ENCODE peak calls at places on chromosomes 4 and X, in four cellular contexts. A, R, L and T are unnamed samples.

GRCh38 chrX:15786930-15787329 is 3.4 kb upstream of the ZRSR2 start:
- DNase-seq in A (no peak), R (no peak), L (no peak), T (no peak)

GRCh38 chrX:154775611-154776349 is 13.1 kb downstream of the DKC1 start:
- DNase-seq in A (no peak), R (no peak), L (no peak), T (no peak)

GRCh38 chrX:151175283-151176062 is 911 bp upstream of the GPR50 start:
- DNase-seq in A (no peak), R (no peak), L (no peak), T (no peak)

GRCh38 chr4:97038146-97038516 is 1105.1 kb downstream of the STPG2 start:
- DNase-seq in A (no peak), R (no peak), L (no peak), T (no peak)

GRCh38 chr4:150816491-150816890 is 198.6 kb downstream of the LRBA start:
- DNase-seq in A (no peak), R (no peak), L (no peak), T (no peak)

GRCh38 chr4:10625130-10625529 is 59.4 kb downstream of the CLNK start:
- DNase-seq in A (no peak), R (no peak), L (no peak), T (no peak)

GRCh38 chrX:13360146-13360545 is 40.3 kb upstream of the ATXN3L start:
- DNase-seq in A (no peak), R (no peak), L (no peak), T (no peak)

GRCh38 chr4:64230709-64231310 is 178.4 kb downstream of the TECRL start:
- DNase-seq in A (no peak), R (no peak), L (no peak), T (no peak)

GRCh38 chrX:103847174-103847870 is 15.3 kb upstream of the RAB9B start:
- DNase-seq in A (no peak), R (no peak), L (no peak), T (no peak)

GRCh38 chr4:156971623-156972369 is at the start of gene PDGFC:
- DNase-seq in A (peak), R (peak), L (peak), T (peak)

GRCh38 chr4:18691431-18692200 is 670.1 kb upstream of the LCORL start:
- DNase-seq in A (no peak), R (no peak), L (no peak), T (peak)

GRCh38 chr4:70382691-70383181 is at the start of gene SMR3B:
- DNase-seq in A (no peak), R (no peak), L (no peak), T (no peak)

GRCh38 chrX:87518504-87518903 is 902 bp downstream of the KLHL4 start:
- DNase-seq in A (no peak), R (no peak), L (no peak), T (no peak)

GRCh38 chr4:157170321-157170720 is 50.2 kb upstream of the GRIA2 start:
- DNase-seq in A (no peak), R (no peak), L (no peak), T (no peak)

GRCh38 chr4:68708566-68708965 is 38.1 kb upstream of the UGT2B15 start:
- DNase-seq in A (no peak), R (no peak), L (no peak), T (no peak)

GRCh38 chr4:15396157-15396800 is 31.6 kb upstream of the C1QTNF7 start:
- DNase-seq in A (peak), R (no peak), L (peak), T (peak)

GRCh38 chr4:159071178-159071968 is 31.5 kb upstream of the RAPGEF2 start:
- DNase-seq in A (no peak), R (no peak), L (no peak), T (no peak)

GRCh38 chrX:112841114-112841819 is 636 bp upstream of the AMOT start:
- DNase-seq in A (peak), R (peak), L (peak), T (peak)

GRCh38 chr4:173990126-173990878 is 293.2 kb downstream of the FBXO8 start:
- DNase-seq in A (no peak), R (no peak), L (no peak), T (peak)

GRCh38 chr4:16516796-16517413 is 290.6 kb upstream of the TAPT1 start:
- DNase-seq in A (no peak), R (peak), L (peak), T (no peak)

GRCh38 chr4:56627375-56627774 is 53.7 kb downstream of the HOPX start:
- DNase-seq in A (no peak), R (no peak), L (no peak), T (no peak)

GRCh38 chrX:136259543-136259942 is 8.3 kb upstream of the MAP7D3 start:
- DNase-seq in A (no peak), R (no peak), L (no peak), T (no peak)

GRCh38 chrX:153606503-153606902 is 7.6 kb upstream of the CCNQ start:
- DNase-seq in A (no peak), R (no peak), L (no peak), T (no peak)

GRCh38 chr4:141350122-141350904 is 129.6 kb downstream of the ZNF330 start:
- DNase-seq in A (peak), R (no peak), L (peak), T (no peak)

GRCh38 chrX:153608821-153609220 is 9.9 kb upstream of the CCNQ start:
- DNase-seq in A (no peak), R (no peak), L (no peak), T (no peak)

GRCh38 chrX:154355094-154355775 is 19.2 kb downstream of the FLNA start:
- DNase-seq in A (no peak), R (no peak), L (no peak), T (no peak)

GRCh38 chrX:95076449-95076848 is 1402.4 kb downstream of the FAM133A start:
- DNase-seq in A (no peak), R (no peak), L (no peak), T (peak)

GRCh38 chrX:110847334-110847733 is 51.7 kb upstream of the CHRDL1 start:
- DNase-seq in A (no peak), R (no peak), L (no peak), T (peak)

GRCh38 chr4:33270403-33270802 is 2550.2 kb downstream of the PCDH7 start:
- DNase-seq in A (no peak), R (no peak), L (no peak), T (no peak)

GRCh38 chr4:76781698-76782595 is 116.0 kb downstream of the SOWAHB start:
- DNase-seq in A (no peak), R (no peak), L (no peak), T (no peak)

GRCh38 chr4:168864831-168865541 is 145.1 kb downstream of the CBR4 start:
- DNase-seq in A (no peak), R (no peak), L (no peak), T (no peak)

GRCh38 chrX:38129366-38129765 is 91.3 kb downstream of the SRPX start:
- DNase-seq in A (no peak), R (no peak), L (no peak), T (no peak)

GRCh38 chr4:4480685-4481393 is 61.0 kb downstream of the STX18 start:
- DNase-seq in A (no peak), R (no peak), L (no peak), T (no peak)

GRCh38 chrX:56764153-56764974 is 35.3 kb downstream of the NBDY start:
- DNase-seq in A (peak), R (peak), L (peak), T (peak)

GRCh38 chrX:56761167-56761566 is 32.1 kb downstream of the NBDY start:
- DNase-seq in A (no peak), R (no peak), L (no peak), T (no peak)

GRCh38 chrX:56763556-56764152 is 34.6 kb downstream of the NBDY start:
- DNase-seq in A (peak), R (peak), L (no peak), T (no peak)

GRCh38 chrX:56762220-56762619 is 33.2 kb downstream of the NBDY start:
- DNase-seq in A (no peak), R (no peak), L (no peak), T (no peak)

GRCh38 chrX:56762707-56763555 is 33.9 kb downstream of the NBDY start:
- DNase-seq in A (no peak), R (no peak), L (no peak), T (no peak)
- TF ChIP-seq CTCF in A (no peak), R (no peak), L (no peak), T (no peak)

GRCh38 chr4:62640296-62640695 is 1440.2 kb downstream of the ADGRL3 start:
- DNase-seq in A (no peak), R (no peak), L (no peak), T (no peak)

DNA sequence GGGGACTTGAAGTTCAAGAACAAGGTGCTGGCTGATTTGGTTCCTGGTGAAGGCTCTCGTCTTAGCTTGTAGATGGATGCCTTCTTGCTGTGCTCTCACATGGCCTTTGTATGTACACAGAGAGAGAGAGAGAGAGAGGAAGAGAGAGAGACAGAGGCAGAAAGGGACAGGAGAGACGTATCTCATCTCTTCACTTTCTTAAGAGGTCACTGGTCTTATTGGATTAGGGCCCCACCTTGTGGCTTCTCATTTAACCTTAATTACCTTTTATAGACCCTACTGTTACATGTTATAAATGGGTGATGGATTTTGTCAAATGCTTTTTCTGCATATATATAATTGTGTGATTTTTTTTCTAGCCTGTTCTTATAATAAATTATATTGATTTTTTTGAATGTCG is 1444.2 kb downstream of the ADGRL3 start:
- DNase-seq in A (peak), R (no peak), L (no peak), T (peak)
- TF ChIP-seq CTCF in A (peak), R (no peak), L (no peak), T (no peak)

GRCh38 chrX:2913118-2913517 is 16.0 kb downstream of the ARSD start:
- DNase-seq in A (no peak), R (no peak), L (no peak), T (no peak)
- TF ChIP-seq CTCF in A (no peak), R (no peak), L (peak), T (no peak)

DNA sequence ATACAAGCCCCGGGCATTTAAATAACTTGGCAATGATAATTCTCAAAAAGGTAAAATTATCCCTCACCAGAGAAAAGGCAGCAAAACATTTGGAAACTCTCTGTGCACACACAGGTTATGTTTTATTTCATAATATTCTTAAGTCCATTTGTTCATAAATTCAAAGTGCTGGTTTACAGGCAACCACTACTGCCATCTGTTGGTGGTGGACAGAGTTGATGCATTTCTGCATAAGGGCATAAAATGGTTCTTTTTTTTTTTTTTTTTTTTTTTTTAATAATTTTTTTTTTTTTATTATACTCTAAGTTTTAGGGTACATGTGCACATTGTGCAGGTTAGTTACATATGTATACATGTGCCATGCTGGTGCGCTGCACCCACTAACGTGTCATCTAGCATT is 31.5 kb upstream of the IL21 start:
- DNase-seq in A (peak), R (no peak), L (peak), T (peak)
- TF ChIP-seq CTCF in A (peak), R (peak), L (peak), T (peak)

DNA sequence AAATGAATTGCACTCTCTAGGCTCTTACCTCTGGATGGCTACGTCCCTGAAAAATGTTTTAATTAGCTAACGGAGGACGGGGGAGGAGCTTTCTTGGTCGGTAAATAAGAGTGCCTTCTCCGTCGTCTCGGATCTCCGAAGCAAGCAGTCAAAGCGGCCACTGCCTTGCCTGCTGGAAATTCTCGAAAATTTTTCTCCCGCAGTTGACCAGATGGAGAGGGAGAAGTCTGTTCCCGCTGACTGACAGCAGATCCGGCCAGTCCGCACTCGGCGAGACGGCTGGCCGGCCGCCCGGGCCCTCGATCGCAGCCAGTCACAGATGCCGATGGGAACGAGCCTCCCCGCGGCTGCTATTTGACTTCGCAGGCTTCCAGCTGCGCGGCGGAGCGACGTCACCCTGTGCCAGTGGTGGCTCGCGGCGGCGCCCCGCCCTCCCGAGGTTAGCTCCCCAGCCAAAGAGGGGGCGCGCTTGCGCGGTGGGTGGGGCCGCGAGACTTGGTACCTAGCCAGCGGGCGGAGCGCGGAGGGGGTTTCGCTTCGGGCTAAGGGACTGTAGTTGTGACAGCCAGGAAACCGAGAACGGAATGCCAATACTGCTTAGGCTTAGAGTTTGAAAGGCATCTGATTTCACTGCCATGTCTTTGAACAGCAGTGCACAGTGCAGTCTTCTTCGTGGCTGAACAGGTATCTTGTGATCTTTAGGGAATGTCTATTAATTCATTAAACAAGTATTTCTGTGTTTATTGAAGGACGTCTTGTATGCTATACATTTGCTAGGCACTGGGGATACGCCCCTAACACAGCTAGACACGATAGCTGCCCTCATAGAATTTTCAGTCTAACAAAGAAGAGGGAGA is at the start of gene PPM1K:
- DNase-seq in A (peak), R (peak), L (peak), T (peak)
- TF ChIP-seq CTCF in A (peak), R (no peak), L (peak), T (no peak)

GRCh38 chr4:86223472-86223871 is 136.4 kb downstream of the MAPK10 start:
- DNase-seq in A (no peak), R (no peak), L (no peak), T (peak)
- TF ChIP-seq CTCF in A (no peak), R (peak), L (no peak), T (peak)